ENCODE peak calls at places on chromosomes 3 and 15, in four cellular contexts. One of them, this sample, is unnamed.
A peak's percentile ranks its signal among the peaks of the same experiment; 100 is the strongest.

GRCh38 chr3:131142580-131142979 is 115.9 kb downstream of the NEK11 start:
- DNase-seq in endothelial cell of umbilical vein: no peak
- DNase-seq in K562: no peak
- DNase-seq in GM12878: no peak
- DNase-seq in this sample: peak; percentile 1

GRCh38 chr15:29278436-29279099 is 8.9 kb upstream of the NSMCE3 start:
- DNase-seq in endothelial cell of umbilical vein: no peak
- DNase-seq in K562: no peak
- DNase-seq in GM12878: no peak
- DNase-seq in this sample: peak; percentile 94

GRCh38 chr3:170752571-170753155 is 117.3 kb downstream of the RPL22L1 start:
- DNase-seq in endothelial cell of umbilical vein: no peak
- DNase-seq in K562: no peak
- DNase-seq in GM12878: no peak
- DNase-seq in this sample: no peak

GRCh38 chr3:69712933-69713332 is 26.3 kb upstream of the MITF start:
- DNase-seq in endothelial cell of umbilical vein: no peak
- DNase-seq in K562: no peak
- DNase-seq in GM12878: no peak
- DNase-seq in this sample: no peak

GRCh38 chr15:99427210-99427609 is 138.6 kb upstream of the MEF2A start:
- DNase-seq in endothelial cell of umbilical vein: no peak
- DNase-seq in K562: no peak
- DNase-seq in GM12878: no peak
- DNase-seq in this sample: no peak

GRCh38 chr3:36792342-36792741 is 28.0 kb upstream of the DCLK3 start:
- DNase-seq in endothelial cell of umbilical vein: peak; percentile 26
- DNase-seq in K562: peak; percentile 62
- DNase-seq in GM12878: no peak
- DNase-seq in this sample: peak; percentile 24

GRCh38 chr15:37902126-37902525 is 32.3 kb upstream of the TMCO5A start:
- DNase-seq in endothelial cell of umbilical vein: no peak
- DNase-seq in K562: no peak
- DNase-seq in GM12878: no peak
- DNase-seq in this sample: no peak

GRCh38 chr3:71780430-71780829 is 4.5 kb downstream of the PROK2 start:
- DNase-seq in endothelial cell of umbilical vein: no peak
- DNase-seq in K562: no peak
- DNase-seq in GM12878: no peak
- DNase-seq in this sample: no peak

GRCh38 chr3:139134678-139135372 is 90.1 kb upstream of the PRR23C start:
- DNase-seq in endothelial cell of umbilical vein: no peak
- DNase-seq in K562: peak; percentile 58
- DNase-seq in GM12878: no peak
- DNase-seq in this sample: no peak

GRCh38 chr3:181384970-181385369 is 326.8 kb upstream of the SOX2 start:
- DNase-seq in endothelial cell of umbilical vein: no peak
- DNase-seq in K562: no peak
- DNase-seq in GM12878: no peak
- DNase-seq in this sample: no peak

GRCh38 chr3:68945231-68945630 is 12.9 kb upstream of the TAFA4 start:
- DNase-seq in endothelial cell of umbilical vein: no peak
- DNase-seq in K562: no peak
- DNase-seq in GM12878: no peak
- DNase-seq in this sample: no peak

GRCh38 chr15:45454825-45455224 is 67.7 kb downstream of the SLC30A4 start:
- DNase-seq in endothelial cell of umbilical vein: no peak
- DNase-seq in K562: peak; percentile 20
- DNase-seq in GM12878: peak; percentile 45
- DNase-seq in this sample: peak; percentile 98

GRCh38 chr3:132230156-132231000 is 86.8 kb upstream of the ACP3 start:
- DNase-seq in endothelial cell of umbilical vein: no peak
- DNase-seq in K562: no peak
- DNase-seq in GM12878: no peak
- DNase-seq in this sample: no peak

GRCh38 chr15:98889930-98890695 is 117.5 kb downstream of the PGPEP1L start:
- DNase-seq in endothelial cell of umbilical vein: peak; percentile 60
- DNase-seq in K562: no peak
- DNase-seq in GM12878: no peak
- DNase-seq in this sample: peak; percentile 95

GRCh38 chr15:79702621-79703020 is 194.2 kb downstream of the MTHFS start:
- DNase-seq in endothelial cell of umbilical vein: no peak
- DNase-seq in K562: no peak
- DNase-seq in GM12878: no peak
- DNase-seq in this sample: no peak

GRCh38 chr3:71421820-71422566 is 161.5 kb downstream of the FOXP1 start:
- DNase-seq in endothelial cell of umbilical vein: no peak
- DNase-seq in K562: no peak
- DNase-seq in GM12878: peak; percentile 66
- DNase-seq in this sample: no peak

GRCh38 chr3:13572926-13573623 is 24.1 kb downstream of the FBLN2 start:
- DNase-seq in endothelial cell of umbilical vein: no peak
- DNase-seq in K562: no peak
- DNase-seq in GM12878: no peak
- DNase-seq in this sample: no peak

GRCh38 chr15:43168192-43169107 is 16.8 kb upstream of the CCNDBP1 start:
- DNase-seq in endothelial cell of umbilical vein: no peak
- DNase-seq in K562: peak; percentile 30
- DNase-seq in GM12878: no peak
- DNase-seq in this sample: peak; percentile 81

GRCh38 chr3:142958707-142959106 is 4.8 kb downstream of the PAQR9 start:
- DNase-seq in endothelial cell of umbilical vein: no peak
- DNase-seq in K562: peak; percentile 74
- DNase-seq in GM12878: no peak
- DNase-seq in this sample: peak; percentile 49

GRCh38 chr15:39729500-39729899 is 53.1 kb downstream of the FSIP1 start:
- DNase-seq in endothelial cell of umbilical vein: no peak
- DNase-seq in K562: no peak
- DNase-seq in GM12878: no peak
- DNase-seq in this sample: no peak

DNA sequence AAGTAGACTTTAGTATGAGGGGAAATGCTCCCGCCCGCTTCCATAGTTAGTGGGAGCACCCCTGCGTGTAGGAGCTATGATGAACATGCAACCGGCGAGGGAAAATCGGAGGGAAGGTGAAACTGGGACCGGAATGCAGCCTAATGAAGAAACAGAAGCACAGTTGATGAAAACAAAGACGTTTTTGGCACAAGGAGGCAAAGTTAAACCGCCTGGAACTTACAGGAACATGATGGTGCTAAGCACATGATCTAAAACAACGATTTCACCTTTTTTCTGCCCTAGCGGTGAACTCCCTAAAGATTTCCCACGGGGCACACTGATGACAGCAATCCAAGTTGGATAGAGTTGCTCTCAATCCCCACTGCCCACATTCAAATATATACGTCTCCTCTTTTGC is 49.4 kb upstream of the SPATA12 start:
- DNase-seq in endothelial cell of umbilical vein: no peak
- DNase-seq in K562: no peak
- DNase-seq in GM12878: no peak
- DNase-seq in this sample: no peak
- TF ChIP-seq FOS in endothelial cell of umbilical vein: no peak
- TF ChIP-seq FOS in K562: no peak
- TF ChIP-seq FOS in GM12878: no peak
- TF ChIP-seq FOS in this sample: no peak

GRCh38 chr3:4163006-4163405 is 140.2 kb upstream of the SETMAR start:
- DNase-seq in endothelial cell of umbilical vein: no peak
- DNase-seq in K562: no peak
- DNase-seq in GM12878: no peak
- DNase-seq in this sample: no peak

GRCh38 chr3:4166540-4166939 is 136.6 kb upstream of the SETMAR start:
- DNase-seq in endothelial cell of umbilical vein: no peak
- DNase-seq in K562: no peak
- DNase-seq in GM12878: no peak
- DNase-seq in this sample: no peak

GRCh38 chr3:4158329-4158728 is 144.8 kb upstream of the SETMAR start:
- DNase-seq in endothelial cell of umbilical vein: no peak
- DNase-seq in K562: no peak
- DNase-seq in GM12878: no peak
- DNase-seq in this sample: no peak

GRCh38 chr3:4162132-4162531 is 141.0 kb upstream of the SETMAR start:
- DNase-seq in endothelial cell of umbilical vein: no peak
- DNase-seq in K562: no peak
- DNase-seq in GM12878: no peak
- DNase-seq in this sample: no peak
- TF ChIP-seq FOS in endothelial cell of umbilical vein: no peak
- TF ChIP-seq FOS in K562: no peak
- TF ChIP-seq FOS in GM12878: no peak
- TF ChIP-seq FOS in this sample: no peak

DNA sequence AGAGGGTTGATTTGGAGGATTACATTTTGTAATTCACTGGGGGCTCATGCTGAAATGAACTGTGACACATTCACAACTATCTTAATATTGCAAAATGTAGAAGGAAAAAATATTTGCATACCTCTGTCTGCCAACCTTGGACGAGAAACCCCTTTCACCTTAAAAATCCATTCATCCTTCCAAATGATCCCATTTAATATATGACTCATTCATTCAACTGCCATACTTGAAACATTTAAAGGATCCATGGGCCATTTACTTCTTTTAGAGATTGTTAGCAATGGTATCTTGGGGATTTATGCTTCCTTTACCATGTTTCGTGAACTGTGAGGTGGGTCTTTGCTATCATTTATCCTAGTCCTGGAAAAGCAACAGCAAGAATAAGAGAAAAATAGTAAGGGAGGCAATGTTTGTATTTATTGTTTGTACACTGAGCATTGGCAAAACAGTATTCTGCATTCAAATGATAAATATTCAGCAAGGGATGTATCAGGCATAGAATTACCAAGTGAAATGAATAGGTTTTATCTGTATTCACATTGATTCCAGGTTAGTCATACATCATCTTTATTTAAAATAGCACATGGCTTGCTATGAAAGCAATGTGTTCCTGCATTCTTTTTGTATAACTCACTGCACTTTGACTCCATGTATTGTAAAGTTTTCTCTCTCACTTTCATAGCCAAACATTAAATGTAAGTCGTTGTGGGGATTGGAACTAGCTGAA is 378.1 kb downstream of the NSUN3 start:
- DNase-seq in endothelial cell of umbilical vein: peak; percentile 83
- DNase-seq in K562: no peak
- DNase-seq in GM12878: no peak
- DNase-seq in this sample: peak; percentile 89
- TF ChIP-seq FOS in endothelial cell of umbilical vein: peak; percentile 77
- TF ChIP-seq FOS in K562: no peak
- TF ChIP-seq FOS in GM12878: no peak
- TF ChIP-seq FOS in this sample: peak; percentile 52

DNA sequence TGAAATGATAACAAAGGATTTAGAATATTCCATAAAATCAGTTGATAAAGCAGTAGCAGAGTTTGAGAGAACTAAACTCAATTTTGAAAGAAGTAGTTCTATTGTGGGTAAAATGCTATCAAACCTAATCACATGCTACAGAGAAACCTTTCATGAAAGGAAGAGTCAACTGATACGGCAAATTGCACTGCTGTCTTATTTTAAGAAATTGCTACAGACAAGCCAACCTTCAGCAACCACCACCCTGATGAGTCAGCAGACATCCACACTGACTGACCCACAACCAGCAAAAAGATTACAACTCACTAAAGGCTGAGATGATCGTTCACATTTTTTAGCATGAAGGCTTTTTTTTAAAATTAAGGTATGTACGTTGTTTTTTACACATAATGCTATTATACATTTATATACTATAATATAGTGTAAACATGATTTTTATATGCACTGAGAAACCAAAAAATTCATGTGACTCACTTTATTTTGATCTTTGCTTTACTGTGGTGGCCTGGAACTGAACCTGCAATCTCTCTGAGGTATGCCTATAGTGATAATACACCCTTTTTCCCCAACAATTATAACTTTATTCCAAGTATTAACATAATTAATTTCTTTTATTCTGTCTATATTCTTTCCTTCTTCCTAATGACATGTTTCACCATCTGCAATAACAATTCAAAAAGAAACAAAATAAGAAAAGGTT is 109.9 kb downstream of the TBC1D5 start:
- DNase-seq in endothelial cell of umbilical vein: peak; percentile 29
- DNase-seq in K562: peak; percentile 85
- DNase-seq in GM12878: no peak
- DNase-seq in this sample: peak; percentile 83
- TF ChIP-seq FOS in endothelial cell of umbilical vein: peak; percentile 52
- TF ChIP-seq FOS in K562: no peak
- TF ChIP-seq FOS in GM12878: no peak
- TF ChIP-seq FOS in this sample: peak; percentile 42

GRCh38 chr3:39220551-39221530 is 28.4 kb upstream of the XIRP1 start:
- DNase-seq in endothelial cell of umbilical vein: no peak
- DNase-seq in K562: no peak
- DNase-seq in GM12878: peak; percentile 40
- DNase-seq in this sample: no peak
- TF ChIP-seq FOS in endothelial cell of umbilical vein: no peak
- TF ChIP-seq FOS in K562: no peak
- TF ChIP-seq FOS in GM12878: no peak
- TF ChIP-seq FOS in this sample: no peak

GRCh38 chr3:150756491-150757059 is 6.4 kb downstream of the SIAH2 start:
- DNase-seq in endothelial cell of umbilical vein: no peak
- DNase-seq in K562: no peak
- DNase-seq in GM12878: no peak
- DNase-seq in this sample: no peak
- TF ChIP-seq FOS in endothelial cell of umbilical vein: no peak
- TF ChIP-seq FOS in K562: no peak
- TF ChIP-seq FOS in GM12878: no peak
- TF ChIP-seq FOS in this sample: no peak

GRCh38 chr15:36230741-36231140 is 348.7 kb upstream of the CDIN1 start:
- DNase-seq in endothelial cell of umbilical vein: no peak
- DNase-seq in K562: no peak
- DNase-seq in GM12878: no peak
- DNase-seq in this sample: peak; percentile 84
- TF ChIP-seq FOS in endothelial cell of umbilical vein: no peak
- TF ChIP-seq FOS in K562: no peak
- TF ChIP-seq FOS in GM12878: no peak
- TF ChIP-seq FOS in this sample: no peak

GRCh38 chr3:114899186-114899931 is 247.7 kb downstream of the ZBTB20 start:
- DNase-seq in endothelial cell of umbilical vein: no peak
- DNase-seq in K562: no peak
- DNase-seq in GM12878: no peak
- DNase-seq in this sample: no peak
- TF ChIP-seq FOS in endothelial cell of umbilical vein: no peak
- TF ChIP-seq FOS in K562: no peak
- TF ChIP-seq FOS in GM12878: no peak
- TF ChIP-seq FOS in this sample: no peak

DNA sequence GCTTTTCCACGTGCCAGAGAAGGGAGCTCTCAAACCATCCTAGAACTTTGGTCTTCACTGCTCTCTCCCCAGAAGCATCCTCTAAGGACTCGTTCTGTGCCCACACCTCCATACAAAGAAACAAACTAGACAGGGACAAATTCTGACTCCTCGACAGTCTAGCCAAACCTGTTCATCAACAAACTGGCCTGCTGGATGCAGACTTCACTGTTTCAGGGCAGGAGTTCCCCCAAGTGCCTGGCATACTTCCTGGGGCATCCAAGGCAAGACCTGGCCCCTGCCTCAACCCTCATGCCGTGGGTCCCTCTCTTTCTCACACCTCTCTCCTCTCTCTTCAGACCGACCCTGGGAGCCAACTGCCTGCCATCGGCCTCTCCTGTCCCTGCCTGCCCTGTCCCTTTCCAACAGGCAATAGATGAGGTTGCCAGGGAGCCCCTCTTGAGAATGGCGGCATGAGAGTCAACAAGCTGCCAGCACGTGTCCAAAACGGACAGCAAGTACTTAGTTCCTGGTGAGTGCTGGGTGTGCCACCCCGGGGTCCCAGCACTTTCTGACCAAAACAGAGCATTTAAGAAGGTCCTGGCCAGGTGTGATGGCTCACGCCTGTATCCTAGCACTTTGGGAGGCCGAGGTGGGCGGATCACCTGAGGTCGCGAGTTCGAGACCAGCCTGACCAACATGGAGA is 79.1 kb upstream of the HES1 start:
- DNase-seq in endothelial cell of umbilical vein: no peak
- DNase-seq in K562: no peak
- DNase-seq in GM12878: no peak
- DNase-seq in this sample: no peak
- TF ChIP-seq FOS in endothelial cell of umbilical vein: no peak
- TF ChIP-seq FOS in K562: no peak
- TF ChIP-seq FOS in GM12878: no peak
- TF ChIP-seq FOS in this sample: no peak